ENCODE peak calls at places on chromosomes 1 and 21, in four cellular contexts. One of them, this sample, is unnamed.
A peak's percentile ranks its signal among the peaks of the same experiment; 100 is the strongest.

GRCh38 chr1:2087766-2088165 is 37.6 kb downstream of the PRKCZ start:
- DNase-seq in mesendoderm: no peak
- DNase-seq in H1: no peak
- DNase-seq in H9: no peak
- DNase-seq in this sample: no peak

GRCh38 chr1:246724725-246725095 is 501 bp downstream of the SCCPDH start:
- DNase-seq in mesendoderm: peak; percentile 40
- DNase-seq in H1: no peak
- DNase-seq in H9: no peak
- DNase-seq in this sample: peak; percentile 46

GRCh38 chr1:223102797-223103533 is 40.1 kb downstream of the TLR5 start:
- DNase-seq in H9: no peak
- DNase-seq in mesendoderm: peak; percentile 90
- DNase-seq in H1: no peak
- DNase-seq in this sample: no peak

GRCh38 chr1:189431437-189431836 is 1046.2 kb downstream of the BRINP3 start:
- DNase-seq in H1: no peak
- DNase-seq in H9: no peak
- DNase-seq in mesendoderm: peak; percentile 2
- DNase-seq in this sample: peak; percentile 18

GRCh38 chr1:10161541-10162290 is 48.7 kb upstream of the KIF1B start:
- DNase-seq in H9: no peak
- DNase-seq in H1: no peak
- DNase-seq in mesendoderm: no peak
- DNase-seq in this sample: no peak

GRCh38 chr21:33238565-33239255 is 9.0 kb downstream of the IFNAR2 start:
- DNase-seq in mesendoderm: no peak
- DNase-seq in H1: no peak
- DNase-seq in H9: no peak
- DNase-seq in this sample: no peak

GRCh38 chr1:37663426-37664000 is 28.8 kb upstream of the CDCA8 start:
- DNase-seq in H9: no peak
- DNase-seq in mesendoderm: peak; percentile 70
- DNase-seq in H1: no peak
- DNase-seq in this sample: no peak

GRCh38 chr1:15384301-15384901 is 25.3 kb upstream of the EFHD2 start:
- DNase-seq in H9: peak; percentile 90
- DNase-seq in mesendoderm: peak; percentile 64
- DNase-seq in H1: peak; percentile 60
- DNase-seq in this sample: no peak

GRCh38 chr1:206498685-206499084 is 8.6 kb upstream of the RASSF5 start:
- DNase-seq in mesendoderm: peak; percentile 94
- DNase-seq in H1: peak; percentile 51
- DNase-seq in H9: peak; percentile 66
- DNase-seq in this sample: no peak

DNA sequence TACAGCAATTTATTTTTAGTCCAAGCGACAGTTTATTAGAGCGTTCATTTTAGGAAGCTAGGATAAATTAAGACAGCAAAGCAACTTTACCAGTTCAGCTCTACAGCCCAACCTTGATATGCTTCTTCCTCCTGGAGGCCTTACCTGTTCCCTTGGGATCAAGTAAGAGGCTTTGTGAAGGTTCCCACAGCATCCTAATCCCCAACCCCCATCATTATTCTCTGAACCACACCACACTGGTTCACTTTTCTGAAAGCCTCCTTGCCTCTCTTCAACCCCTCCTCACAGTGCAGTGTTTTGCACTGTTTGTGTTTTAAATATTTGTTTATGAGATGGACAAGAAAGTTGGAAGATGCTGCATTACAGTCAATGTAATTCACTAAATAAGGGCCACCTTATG is 126.3 kb upstream of the CXADR start:
- DNase-seq in H1: no peak
- DNase-seq in H9: no peak
- DNase-seq in mesendoderm: peak; percentile 19
- DNase-seq in this sample: no peak
- H4K5ac ChIP-seq in H1: no peak overlapping the region
- H4K5ac ChIP-seq in H9: no peak overlapping the region
- H4K5ac ChIP-seq in mesendoderm: no peak overlapping the region
- H4K5ac ChIP-seq in this sample: no peak overlapping the region

DNA sequence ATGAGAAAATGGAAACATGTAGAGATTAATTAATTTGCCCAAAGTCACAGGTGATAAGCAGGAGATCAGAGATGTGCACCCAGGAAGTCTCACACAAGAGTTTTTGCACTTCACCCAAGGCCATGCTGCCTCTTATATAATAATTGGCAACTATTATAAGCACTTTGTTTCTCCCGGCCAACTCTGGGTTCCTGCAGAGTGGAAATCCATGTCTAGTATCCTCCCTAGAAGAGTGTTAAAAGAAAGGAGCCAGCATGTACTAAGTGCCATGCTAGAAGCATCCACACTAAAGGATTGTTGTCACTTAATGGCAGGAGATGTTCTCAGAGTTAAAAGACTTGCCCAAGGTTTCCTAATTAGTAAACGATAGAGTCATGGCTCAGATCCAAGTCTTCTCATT is 470.3 kb downstream of the OMA1 start:
- DNase-seq in H1: no peak
- DNase-seq in H9: no peak
- DNase-seq in mesendoderm: no peak
- DNase-seq in this sample: no peak
- H4K5ac ChIP-seq in H1: no peak overlapping the region
- H4K5ac ChIP-seq in H9: no peak overlapping the region
- H4K5ac ChIP-seq in mesendoderm: no peak overlapping the region
- H4K5ac ChIP-seq in this sample: no peak overlapping the region

DNA sequence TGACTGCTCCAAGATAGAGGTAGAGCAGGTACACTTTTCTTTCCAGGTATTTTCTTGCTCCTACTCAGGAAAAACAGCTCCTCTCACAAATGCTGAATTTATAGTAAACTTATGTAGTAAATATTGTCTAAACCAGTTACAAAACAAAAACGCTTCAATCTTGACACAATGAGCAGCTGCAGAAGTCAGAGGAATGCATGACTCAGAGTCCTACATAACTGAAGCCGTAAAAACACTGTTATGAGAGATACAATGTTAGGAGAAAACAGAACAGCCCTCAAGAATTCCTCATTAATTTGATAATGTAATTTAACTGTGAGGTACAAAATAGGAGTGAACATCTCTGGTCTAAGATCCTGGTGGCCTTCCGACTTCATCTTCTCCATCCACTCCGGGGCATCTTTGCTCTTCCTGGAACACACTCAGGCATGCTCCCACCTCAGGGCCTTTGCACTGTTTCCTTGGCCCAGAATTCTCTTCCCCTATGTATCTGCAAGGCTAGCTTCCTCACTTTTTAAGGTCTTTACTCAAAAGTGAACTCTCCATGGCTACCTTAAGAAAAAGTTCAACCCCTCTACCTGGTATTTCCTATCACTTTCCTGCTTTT is 138.5 kb downstream of the SLC45A1 start:
- DNase-seq in H1: no peak
- DNase-seq in H9: no peak
- DNase-seq in mesendoderm: no peak
- DNase-seq in this sample: peak; percentile 82
- H4K5ac ChIP-seq in H1: no peak overlapping the region
- H4K5ac ChIP-seq in H9: no peak overlapping the region
- H4K5ac ChIP-seq in mesendoderm: no peak overlapping the region
- H4K5ac ChIP-seq in this sample: peak overlapping the region; percentile 71

DNA sequence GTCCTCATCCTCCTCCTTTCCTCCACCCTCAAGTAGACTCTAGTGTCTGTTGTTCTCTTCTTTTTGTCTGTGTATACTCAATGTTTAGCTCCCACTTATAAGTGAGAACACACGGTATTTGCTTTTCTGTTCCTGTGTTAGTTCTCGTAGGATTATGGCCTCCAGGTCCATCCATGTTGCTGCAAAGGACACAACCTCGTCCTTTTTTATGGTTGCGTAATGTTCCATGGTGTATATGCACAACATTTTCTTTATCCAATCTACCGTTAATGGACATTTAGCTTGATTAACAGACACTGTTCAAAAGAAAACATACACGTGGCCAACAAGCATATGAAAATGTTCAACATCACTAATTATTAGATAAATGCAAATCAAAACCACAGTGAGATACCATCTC is 44.3 kb upstream of the TMPRSS2 start:
- DNase-seq in H9: no peak
- DNase-seq in H1: no peak
- DNase-seq in mesendoderm: no peak
- DNase-seq in this sample: no peak
- H4K5ac ChIP-seq in H9: no peak overlapping the region
- H4K5ac ChIP-seq in H1: no peak overlapping the region
- H4K5ac ChIP-seq in mesendoderm: no peak overlapping the region
- H4K5ac ChIP-seq in this sample: no peak overlapping the region

GRCh38 chr1:165259236-165259635 is 97.3 kb downstream of the LMX1A start:
- DNase-seq in mesendoderm: no peak
- DNase-seq in H1: no peak
- DNase-seq in H9: no peak
- DNase-seq in this sample: no peak
- H4K5ac ChIP-seq in mesendoderm: no peak overlapping the region
- H4K5ac ChIP-seq in H1: no peak overlapping the region
- H4K5ac ChIP-seq in H9: no peak overlapping the region
- H4K5ac ChIP-seq in this sample: no peak overlapping the region

This sample was measured in IMR-90.